ENCODE peak calls at places on chromosomes 7 and 10, in six cellular contexts. Z is uterus, H is upper lobe of right lung, Y is mesenchymal stem cell, R is pancreas, E is hepatocyte. G is an unnamed sample. For H3K9me3, the result is how much of the 10 kb centered on the place peaks cover.

GRCh38 chr7:99437946-99438572 is 539 bp downstream of the PTCD1 start:
- DNase-seq in Z (no peak), H (no peak), Y (no peak), R (no peak), E (peak), G (no peak)

GRCh38 chr10:125707852-125708468 is 11.5 kb upstream of the EDRF1 start:
- DNase-seq in Z (no peak), H (no peak), Y (peak), R (no peak), E (peak), G (no peak)

GRCh38 chr7:105448181-105448580 is 59.5 kb upstream of the SRPK2 start:
- DNase-seq in Z (no peak), H (no peak), Y (no peak), R (no peak), E (no peak), G (no peak)

GRCh38 chr10:44397476-44398225 is 12.8 kb upstream of the CXCL12 start:
- DNase-seq in Z (peak), H (peak), Y (no peak), R (no peak), E (no peak), G (no peak)

GRCh38 chr10:44334621-44335184 is 50.2 kb downstream of the CXCL12 start:
- DNase-seq in Z (peak), H (no peak), Y (peak), R (no peak), E (no peak), G (no peak)

GRCh38 chr7:80255656-80256055 is 121.0 kb downstream of the GNAI1 start:
- DNase-seq in Z (no peak), H (no peak), Y (no peak), R (no peak), E (no peak), G (no peak)

GRCh38 chr7:135253851-135254815 is 20.5 kb downstream of the STRA8 start:
- DNase-seq in Z (peak), H (peak), Y (peak), R (no peak), E (peak), G (no peak)

GRCh38 chr7:11427686-11428273 is 404.2 kb downstream of the THSD7A start:
- DNase-seq in Z (no peak), H (no peak), Y (peak), R (no peak), E (peak), G (no peak)

GRCh38 chr7:155581107-155581830 is 34.9 kb upstream of the CNPY1 start:
- DNase-seq in Z (no peak), H (peak), Y (no peak), R (no peak), E (no peak), G (no peak)

GRCh38 chr10:47260505-47261111 is 39.4 kb upstream of the GDF10 start:
- DNase-seq in Z (no peak), H (no peak), Y (no peak), R (no peak), E (no peak), G (peak)

GRCh38 chr7:67588631-67589030 is 592.0 kb downstream of the TYW1 start:
- DNase-seq in Z (no peak), H (no peak), Y (no peak), R (no peak), E (no peak), G (peak)

GRCh38 chr7:99139031-99139430 is 4.9 kb downstream of the SMURF1 start:
- DNase-seq in Z (no peak), H (no peak), Y (no peak), R (no peak), E (no peak), G (no peak)

GRCh38 chr10:132065491-132066105 is at the start of gene JAKMIP3:
- DNase-seq in Z (peak), H (peak), Y (peak), R (peak), E (peak), G (no peak)

GRCh38 chr10:132624847-132625839 is 87.6 kb downstream of the INPP5A start:
- DNase-seq in Z (peak), H (peak), Y (no peak), R (peak), E (no peak), G (no peak)

GRCh38 chr7:139825666-139826290 is 3.3 kb upstream of the TBXAS1 start:
- DNase-seq in Z (no peak), H (no peak), Y (peak), R (no peak), E (peak), G (no peak)

GRCh38 chr7:93949468-93949867 is 27.9 kb downstream of the GNG11 start:
- DNase-seq in Z (no peak), H (no peak), Y (peak), R (no peak), E (peak), G (no peak)

GRCh38 chr7:106487892-106488291 is 173.1 kb downstream of the CCDC71L start:
- DNase-seq in Z (no peak), H (no peak), Y (no peak), R (no peak), E (no peak), G (no peak)

GRCh38 chr7:37901890-37902524 is 14.6 kb downstream of the SFRP4 start:
- DNase-seq in Z (no peak), H (no peak), Y (peak), R (no peak), E (no peak), G (no peak)

GRCh38 chr10:124598196-124598595 is 136.6 kb downstream of the LHPP start:
- DNase-seq in Z (no peak), H (no peak), Y (no peak), R (no peak), E (no peak), G (no peak)

GRCh38 chr10:91432175-91432574 is 22.0 kb downstream of the HECTD2 start:
- DNase-seq in Z (no peak), H (no peak), Y (no peak), R (no peak), E (no peak), G (no peak)

GRCh38 chr10:34235164-34235832 is 579.8 kb downstream of the PARD3 start:
- DNase-seq in Z (no peak), H (no peak), Y (peak), R (no peak), E (no peak), G (no peak)

GRCh38 chr10:124089859-124090258 is 3.5 kb downstream of the CHST15 start:
- DNase-seq in Z (no peak), H (no peak), Y (no peak), R (no peak), E (no peak), G (no peak)

GRCh38 chr10:124262249-124262865 is 156.4 kb downstream of the OAT start:
- DNase-seq in Z (no peak), H (no peak), Y (no peak), R (no peak), E (no peak), G (peak)

GRCh38 chr7:43954524-43955228 is 28.4 kb downstream of the UBE2D4 start:
- DNase-seq in Z (no peak), H (no peak), Y (peak), R (no peak), E (peak), G (peak)

GRCh38 chr10:107790271-107790670 is 625.8 kb upstream of the SORCS1 start:
- DNase-seq in Z (no peak), H (no peak), Y (peak), R (no peak), E (no peak), G (no peak)

GRCh38 chr7:115099906-115100305 is 178.0 kb downstream of the MDFIC start:
- DNase-seq in Z (no peak), H (no peak), Y (peak), R (no peak), E (peak), G (no peak)

GRCh38 chr10:86169066-86169465 is 197.5 kb downstream of the GRID1 start:
- DNase-seq in Z (no peak), H (peak), Y (no peak), R (no peak), E (no peak), G (no peak)

GRCh38 chr7:98105942-98106544 is 619 bp upstream of the LMTK2 start:
- DNase-seq in Z (no peak), H (no peak), Y (no peak), R (no peak), E (peak), G (no peak)

GRCh38 chr10:97922378-97922758 is 72.7 kb downstream of the GOLGA7B start:
- DNase-seq in Z (no peak), H (peak), Y (no peak), R (no peak), E (no peak), G (peak)

GRCh38 chr7:3056713-3057388 is 13.2 kb upstream of the CARD11 start:
- DNase-seq in Z (no peak), H (no peak), Y (peak), R (no peak), E (peak), G (no peak)

GRCh38 chr10:101092742-101093386 is 31.1 kb downstream of the KAZALD1 start:
- DNase-seq in Z (no peak), H (no peak), Y (no peak), R (no peak), E (no peak), G (no peak)

GRCh38 chr10:121524138-121524817 is 74.0 kb downstream of the FGFR2 start:
- DNase-seq in Z (no peak), H (no peak), Y (no peak), R (no peak), E (peak), G (no peak)

GRCh38 chr10:92657024-92657423 is 32.7 kb upstream of the HHEX start:
- DNase-seq in Z (no peak), H (no peak), Y (peak), R (no peak), E (no peak), G (no peak)

GRCh38 chr10:95429639-95430038 is 131.5 kb downstream of the SORBS1 start:
- DNase-seq in Z (no peak), H (no peak), Y (no peak), R (no peak), E (peak), G (no peak)

GRCh38 chr10:118374404-118374803 is 32.3 kb upstream of the FAM204A start:
- DNase-seq in Z (no peak), H (no peak), Y (no peak), R (no peak), E (no peak), G (no peak)

GRCh38 chr7:100895956-100896742 is 461 bp upstream of the ACHE start:
- DNase-seq in Z (no peak), H (peak), Y (no peak), R (peak), E (peak), G (peak)

GRCh38 chr7:119167431-119167830 is 942.9 kb downstream of the ANKRD7 start:
- DNase-seq in Z (no peak), H (no peak), Y (no peak), R (no peak), E (no peak), G (no peak)
- H3K9me3 ChIP-seq in Z (under half), H (under half), Y (under half), R (under half), E (under half), G (under half)

DNA sequence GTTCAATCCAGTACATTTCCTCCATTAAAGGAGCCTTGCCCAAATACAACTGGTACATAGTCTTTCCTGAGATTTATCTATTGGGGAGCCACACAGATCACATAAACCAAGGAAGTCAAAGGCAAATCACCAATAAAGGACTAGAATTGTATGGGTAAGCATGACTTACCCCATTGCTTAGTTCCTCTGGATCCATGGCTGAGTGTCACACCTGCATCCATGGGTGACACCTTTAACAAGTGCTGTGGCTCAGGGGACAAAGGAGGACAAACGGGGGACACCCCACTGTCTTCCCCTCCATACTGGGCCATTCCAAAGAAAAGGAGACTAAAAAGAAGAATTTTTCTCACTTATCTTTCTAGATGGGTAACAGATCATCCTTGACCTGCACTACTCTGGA is 30.4 kb downstream of the ZNF92 start:
- DNase-seq in Z (no peak), H (no peak), Y (no peak), R (no peak), E (no peak), G (no peak)
- H3K9me3 ChIP-seq in Z (under half), H (under half), Y (under half), R (under half), E (under half), G (under half)

GRCh38 chr7:56174346-56175085 is 58.3 kb upstream of the NUPR2 start:
- DNase-seq in Z (no peak), H (no peak), Y (no peak), R (peak), E (no peak), G (no peak)

GRCh38 chr7:56181010-56181409 is 64.8 kb upstream of the NUPR2 start:
- DNase-seq in Z (no peak), H (no peak), Y (no peak), R (no peak), E (no peak), G (no peak)

GRCh38 chr7:56175784-56176183 is 59.6 kb upstream of the NUPR2 start:
- DNase-seq in Z (no peak), H (no peak), Y (no peak), R (no peak), E (no peak), G (no peak)

DNA sequence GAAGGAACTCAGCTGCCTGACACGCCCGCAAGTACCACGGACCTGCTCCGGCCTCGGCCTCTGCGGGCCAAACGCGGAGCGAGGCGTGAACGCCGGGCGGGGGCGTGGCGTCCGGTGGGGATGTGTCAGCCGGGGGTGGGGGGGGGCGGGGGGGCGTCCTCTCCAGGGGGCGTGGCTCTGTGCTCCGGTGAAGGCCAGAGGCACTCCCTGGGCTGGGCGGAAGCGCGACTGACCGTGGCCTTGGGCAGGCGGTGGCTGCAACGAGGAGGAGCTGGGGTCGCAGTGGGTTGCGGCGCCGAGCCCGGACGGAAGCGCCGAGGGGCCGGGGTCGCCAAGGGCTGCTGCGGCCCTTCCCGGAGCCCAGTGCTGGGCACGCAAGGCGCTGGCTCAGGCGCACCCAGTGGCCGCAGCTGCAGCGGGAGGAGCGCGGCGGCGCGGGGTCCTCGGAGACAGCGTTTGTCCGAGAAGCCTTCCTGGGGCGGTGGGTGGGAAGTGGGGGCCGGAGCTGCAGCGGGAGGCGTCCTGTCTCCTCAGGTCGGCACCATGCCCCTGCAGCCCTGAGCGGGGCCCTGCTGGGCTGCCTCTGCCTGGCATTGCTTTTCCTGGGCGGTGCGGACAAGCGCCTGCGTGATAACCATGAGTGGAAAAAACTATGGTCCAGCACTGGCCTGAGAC is 59.0 kb upstream of the NUPR2 start:
- DNase-seq in Z (peak), H (peak), Y (no peak), R (no peak), E (no peak), G (no peak)
- H3K9me3 ChIP-seq in Z (under half), H (under half), Y (under half), R (under half), E (under half), G (under half)

DNA sequence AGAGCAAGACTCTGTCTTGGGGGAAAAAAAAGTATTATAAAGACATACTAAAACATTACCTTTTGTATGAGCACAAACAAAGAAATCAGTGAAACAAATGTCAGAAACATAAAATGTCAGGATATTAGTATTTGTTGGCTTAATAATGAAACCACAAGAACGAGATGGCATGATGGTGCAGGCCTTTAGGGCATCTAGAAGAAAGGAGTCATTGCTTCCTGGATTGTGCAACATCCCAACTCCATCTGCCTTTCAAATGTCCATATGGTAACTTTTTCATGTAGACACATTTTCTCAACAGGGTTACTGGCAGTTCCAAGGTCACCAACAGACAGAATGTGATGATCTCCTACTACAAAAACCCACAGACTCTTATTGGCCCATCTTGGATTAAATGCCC is 96.6 kb downstream of the ZNF248 start:
- DNase-seq in Z (no peak), H (no peak), Y (no peak), R (no peak), E (no peak), G (no peak)
- H3K9me3 ChIP-seq in Z (under half), H (under half), Y (under half), R (under half), E (under half), G (under half)

GRCh38 chr10:15852111-15852557 is 8.2 kb downstream of the MINDY3 start:
- DNase-seq in Z (no peak), H (no peak), Y (peak), R (no peak), E (no peak), G (no peak)
- H3K9me3 ChIP-seq in Z (under half), H (under half), Y (under half), R (under half), E (under half), G (under half)

GRCh38 chr7:149529136-149529718 is 31.6 kb upstream of the ZNF746 start:
- DNase-seq in Z (no peak), H (no peak), Y (no peak), R (no peak), E (no peak), G (no peak)

GRCh38 chr7:149527414-149527813 is 29.8 kb upstream of the ZNF746 start:
- DNase-seq in Z (no peak), H (no peak), Y (no peak), R (no peak), E (no peak), G (no peak)

GRCh38 chr7:149532654-149533053 is 35.0 kb upstream of the ZNF746 start:
- DNase-seq in Z (no peak), H (no peak), Y (no peak), R (no peak), E (no peak), G (no peak)
- H3K9me3 ChIP-seq in Z (under half), H (under half), Y (half or more), R (under half), E (under half), G (under half)

DNA sequence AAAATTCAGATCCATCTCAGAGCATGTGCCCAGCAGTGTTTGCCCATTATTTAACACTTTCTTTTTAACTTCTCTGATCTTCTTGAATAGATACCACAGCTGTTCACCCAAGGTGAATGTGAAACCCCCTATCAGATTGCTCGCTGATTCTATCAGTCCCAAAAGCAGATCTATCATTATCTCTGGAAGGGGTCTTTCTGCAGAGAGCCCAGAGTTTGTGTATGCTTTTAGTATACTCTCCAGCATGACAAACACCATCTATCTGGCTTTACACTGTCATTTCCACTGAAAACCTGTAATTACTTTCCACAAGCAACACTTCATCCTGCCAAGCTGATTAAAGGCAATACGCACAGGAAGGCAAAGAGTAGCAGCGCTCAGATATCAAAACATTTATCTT is 168.2 kb downstream of the CACNA2D1 start:
- DNase-seq in Z (no peak), H (no peak), Y (no peak), R (no peak), E (no peak), G (no peak)
- H3K9me3 ChIP-seq in Z (under half), H (under half), Y (under half), R (under half), E (under half), G (under half)

GRCh38 chr10:88227342-88228018 is 355.6 kb downstream of the RNLS start:
- DNase-seq in Z (no peak), H (no peak), Y (peak), R (no peak), E (no peak), G (no peak)
- H3K9me3 ChIP-seq in Z (under half), H (under half), Y (under half), R (under half), E (under half), G (under half)

DNA sequence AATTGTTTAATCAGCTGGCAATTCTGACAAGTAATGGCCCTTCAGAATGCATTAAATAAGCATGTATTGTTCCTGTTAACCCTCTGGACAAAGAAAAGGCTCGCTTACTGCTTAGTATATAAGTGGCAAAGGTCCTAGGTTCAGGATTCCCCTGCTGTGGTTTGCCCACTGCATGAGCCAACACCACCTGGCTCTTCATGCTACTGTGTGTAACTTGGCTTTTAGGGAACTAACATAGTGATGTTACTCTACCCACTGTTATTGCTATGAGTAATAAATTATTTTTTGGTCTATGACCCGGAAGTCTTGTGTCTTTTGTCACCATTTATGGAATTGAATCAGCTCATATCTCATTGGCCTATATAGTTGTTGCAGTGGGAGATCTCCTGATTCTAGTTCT is 791.7 kb upstream of the PHF14 start:
- DNase-seq in Z (no peak), H (no peak), Y (no peak), R (no peak), E (no peak), G (no peak)
- H3K9me3 ChIP-seq in Z (under half), H (under half), Y (under half), R (under half), E (under half), G (under half)

DNA sequence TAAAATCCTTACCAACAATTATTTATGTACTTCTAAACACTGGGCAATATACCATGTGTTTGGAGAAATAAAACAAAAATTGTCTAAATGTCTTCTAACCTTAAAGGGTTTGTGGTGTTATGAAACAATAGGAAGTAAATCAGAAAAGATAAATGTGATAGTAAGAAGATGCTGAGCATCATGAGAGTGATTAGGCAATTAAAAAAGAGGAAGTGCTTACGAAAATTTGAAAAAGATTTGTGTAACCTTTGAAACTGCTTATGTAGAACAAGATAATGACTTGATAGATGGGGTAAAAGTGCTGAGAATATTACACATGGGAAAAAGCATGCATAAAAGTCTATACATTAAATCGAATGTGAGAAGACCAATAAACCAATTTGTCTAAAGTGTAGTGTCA is 573.4 kb upstream of the CNTNAP2 start:
- DNase-seq in Z (no peak), H (no peak), Y (no peak), R (no peak), E (no peak), G (no peak)
- H3K9me3 ChIP-seq in Z (under half), H (under half), Y (under half), R (under half), E (under half), G (under half)

G was measured in WERI-Rb-1.